ENCODE peak calls at places on chromosomes 7 and 10, in eight cellular contexts. M is breast epithelium, X is hepatocyte, F is HepG2, D is fibroblast of lung, L is lower lobe of right lung, E is uterus, O is aorta. K is an unnamed sample.

GRCh38 chr10:84987039-84987438 is 658.6 kb downstream of the CCSER2 start:
- DNase-seq in M (no peak), X (no peak), F (no peak), D (no peak), L (no peak), E (no peak), O (no peak), K (no peak)

GRCh38 chr10:119715628-119716505 is 10.0 kb upstream of the INPP5F start:
- DNase-seq in M (no peak), X (no peak), F (peak), D (peak), L (no peak), E (no peak), O (no peak), K (no peak)

GRCh38 chr7:97149843-97150242 is 32.3 kb downstream of the SDHAF3 start:
- DNase-seq in M (no peak), X (no peak), F (no peak), D (no peak), L (no peak), E (no peak), O (no peak), K (no peak)

GRCh38 chr10:79939969-79940368 is 8.9 kb downstream of the SFTPD start:
- DNase-seq in M (no peak), X (no peak), F (no peak), D (no peak), L (no peak), E (no peak), O (no peak), K (no peak)

GRCh38 chr10:25453619-25454018 is 278.8 kb downstream of the GPR158 start:
- DNase-seq in M (no peak), X (no peak), F (no peak), D (no peak), L (no peak), E (no peak), O (no peak), K (no peak)

GRCh38 chr10:50625663-50626062 is 1.9 kb upstream of the SGMS1 start:
- DNase-seq in M (no peak), X (peak), F (no peak), D (peak), L (no peak), E (no peak), O (no peak), K (no peak)

GRCh38 chr10:72170263-72170662 is 45.5 kb upstream of the ANAPC16 start:
- DNase-seq in M (peak), X (peak), F (peak), D (no peak), L (peak), E (no peak), O (no peak), K (no peak)

GRCh38 chr7:103395071-103395470 is 47.6 kb downstream of the PSMC2 start:
- DNase-seq in M (no peak), X (no peak), F (no peak), D (no peak), L (no peak), E (no peak), O (no peak), K (no peak)

GRCh38 chr7:44466300-44467216 is 23.9 kb downstream of the NUDCD3 start:
- DNase-seq in M (no peak), X (no peak), F (no peak), D (peak), L (no peak), E (no peak), O (no peak), K (no peak)

GRCh38 chr7:1851731-1852531 is 181.9 kb downstream of the ELFN1 start:
- DNase-seq in M (no peak), X (no peak), F (no peak), D (no peak), L (peak), E (no peak), O (peak), K (no peak)

GRCh38 chr10:128887856-128888255 is 579.2 kb upstream of the MGMT start:
- DNase-seq in M (no peak), X (no peak), F (no peak), D (no peak), L (no peak), E (no peak), O (no peak), K (no peak)

GRCh38 chr7:48351893-48352292 is 180.6 kb downstream of the ABCA13 start:
- DNase-seq in M (no peak), X (no peak), F (no peak), D (no peak), L (no peak), E (no peak), O (no peak), K (no peak)

GRCh38 chr10:7561216-7561893 is 105.4 kb downstream of the ITIH5 start:
- DNase-seq in M (peak), X (peak), F (peak), D (peak), L (peak), E (peak), O (peak), K (no peak)

GRCh38 chr10:3668276-3668960 is 116.6 kb downstream of the KLF6 start:
- DNase-seq in M (peak), X (peak), F (peak), D (peak), L (peak), E (peak), O (no peak), K (no peak)

GRCh38 chr10:61793760-61794713 is 107.5 kb upstream of the ARID5B start:
- DNase-seq in M (no peak), X (no peak), F (no peak), D (peak), L (no peak), E (no peak), O (no peak), K (no peak)

GRCh38 chr10:44576715-44577191 is 191.9 kb upstream of the CXCL12 start:
- DNase-seq in M (peak), X (no peak), F (no peak), D (peak), L (no peak), E (no peak), O (no peak), K (no peak)

GRCh38 chr7:155797262-155798250 is 14.7 kb downstream of the SHH start:
- DNase-seq in M (no peak), X (no peak), F (no peak), D (no peak), L (no peak), E (no peak), O (peak), K (no peak)

GRCh38 chr10:96319754-96320514 is 15.7 kb downstream of the DNTT start:
- DNase-seq in M (no peak), X (no peak), F (no peak), D (no peak), L (no peak), E (no peak), O (no peak), K (no peak)

GRCh38 chr10:57202356-57202755 is 841.3 kb upstream of the ZWINT start:
- DNase-seq in M (no peak), X (no peak), F (no peak), D (no peak), L (no peak), E (no peak), O (no peak), K (no peak)

GRCh38 chr7:134691820-134692705 is 45.4 kb downstream of the BPGM start:
- DNase-seq in M (peak), X (peak), F (no peak), D (no peak), L (no peak), E (peak), O (peak), K (no peak)

GRCh38 chr7:1188720-1189294 is 28.8 kb upstream of the ZFAND2A start:
- DNase-seq in M (no peak), X (no peak), F (no peak), D (no peak), L (no peak), E (no peak), O (no peak), K (no peak)

GRCh38 chr10:132589015-132589414 is 51.4 kb downstream of the INPP5A start:
- DNase-seq in M (no peak), X (no peak), F (no peak), D (no peak), L (no peak), E (no peak), O (peak), K (no peak)

GRCh38 chr7:140316165-140316661 is 82.1 kb downstream of the SLC37A3 start:
- DNase-seq in M (peak), X (peak), F (no peak), D (peak), L (peak), E (peak), O (peak), K (peak)

GRCh38 chr7:113867325-113867724 is 51.5 kb downstream of the PPP1R3A start:
- DNase-seq in M (no peak), X (no peak), F (no peak), D (no peak), L (no peak), E (no peak), O (no peak), K (no peak)

GRCh38 chr10:127012769-127013152 is 107.5 kb downstream of the DOCK1 start:
- DNase-seq in M (peak), X (peak), F (no peak), D (peak), L (peak), E (no peak), O (peak), K (peak)

GRCh38 chr7:122268101-122268500 is 36.4 kb downstream of the FEZF1 start:
- DNase-seq in M (no peak), X (no peak), F (no peak), D (no peak), L (no peak), E (no peak), O (no peak), K (no peak)

GRCh38 chr7:116271980-116272886 is 61.9 kb downstream of the TES start:
- DNase-seq in M (no peak), X (peak), F (no peak), D (peak), L (no peak), E (peak), O (peak), K (no peak)

GRCh38 chr7:134605978-134606923 is 40.4 kb upstream of the BPGM start:
- DNase-seq in M (peak), X (peak), F (peak), D (peak), L (peak), E (peak), O (peak), K (no peak)

GRCh38 chr7:147722119-147722518 is 868.4 kb upstream of the C7orf33 start:
- DNase-seq in M (no peak), X (no peak), F (no peak), D (no peak), L (no peak), E (no peak), O (no peak), K (no peak)

GRCh38 chr7:49597805-49598204 is 175.6 kb upstream of the VWC2 start:
- DNase-seq in M (no peak), X (no peak), F (no peak), D (no peak), L (no peak), E (no peak), O (no peak), K (no peak)

GRCh38 chr7:24119852-24120251 is 164.1 kb upstream of the NPY start:
- DNase-seq in M (no peak), X (no peak), F (no peak), D (no peak), L (no peak), E (no peak), O (no peak), K (no peak)

GRCh38 chr7:149280151-149280550 is 18.2 kb downstream of the ZNF783 start:
- DNase-seq in M (no peak), X (no peak), F (no peak), D (no peak), L (no peak), E (no peak), O (no peak), K (no peak)

GRCh38 chr7:142654398-142654797 is 94.9 kb upstream of the PRSS1 start:
- DNase-seq in M (no peak), X (no peak), F (no peak), D (no peak), L (no peak), E (no peak), O (no peak), K (no peak)

GRCh38 chr10:77620731-77621130 is 16.9 kb downstream of the KCNMA1 start:
- DNase-seq in M (no peak), X (no peak), F (no peak), D (no peak), L (no peak), E (no peak), O (no peak), K (no peak)

GRCh38 chr10:22630229-22631174 is 83.9 kb downstream of the PIP4K2A start:
- DNase-seq in M (no peak), X (no peak), F (no peak), D (peak), L (no peak), E (no peak), O (no peak), K (no peak)

DNA sequence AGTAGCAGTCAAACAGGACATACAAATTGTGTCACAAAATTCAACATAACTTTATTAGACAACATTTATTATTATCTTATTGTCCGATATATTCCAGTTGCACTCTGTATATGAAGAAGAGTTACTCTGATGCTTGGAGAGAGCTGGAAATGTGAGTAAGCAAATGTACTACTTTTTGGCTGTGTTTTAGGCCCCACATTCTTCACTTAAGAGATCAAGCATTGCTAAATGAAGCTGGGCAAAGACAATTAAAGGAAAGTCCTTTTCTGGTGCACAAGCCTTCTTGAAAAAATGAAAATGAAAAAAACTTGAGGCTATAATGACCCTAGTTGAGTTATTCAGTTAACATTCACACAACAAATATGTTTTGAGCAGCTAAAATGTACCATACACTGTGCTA is 26.1 kb downstream of the MYPN start:
- DNase-seq in M (no peak), X (no peak), F (no peak), D (peak), L (no peak), E (no peak), O (no peak), K (no peak)
- H3K27ac ChIP-seq in M (no peak), X (peak), F (no peak), D (peak), L (no peak), E (peak), O (peak), K (no peak)

GRCh38 chr10:34548466-34548865 is 266.6 kb downstream of the PARD3 start:
- DNase-seq in M (no peak), X (no peak), F (no peak), D (no peak), L (no peak), E (no peak), O (no peak), K (no peak)

GRCh38 chr10:34547283-34547682 is 267.8 kb downstream of the PARD3 start:
- DNase-seq in M (no peak), X (no peak), F (no peak), D (peak), L (no peak), E (no peak), O (no peak), K (no peak)

GRCh38 chr10:34549953-34550352 is 265.1 kb downstream of the PARD3 start:
- DNase-seq in M (no peak), X (no peak), F (no peak), D (no peak), L (no peak), E (no peak), O (no peak), K (no peak)

GRCh38 chr10:34547695-34548094 is 267.4 kb downstream of the PARD3 start:
- DNase-seq in M (no peak), X (no peak), F (no peak), D (no peak), L (no peak), E (no peak), O (no peak), K (no peak)

GRCh38 chr10:34549001-34549400 is 266.1 kb downstream of the PARD3 start:
- DNase-seq in M (no peak), X (no peak), F (no peak), D (peak), L (no peak), E (no peak), O (no peak), K (no peak)
- H3K27ac ChIP-seq in M (no peak), X (no peak), F (no peak), D (no peak), L (no peak), E (no peak), O (no peak), K (no peak)

GRCh38 chr10:10792681-10793080 is 225.0 kb upstream of the CELF2 start:
- DNase-seq in M (no peak), X (peak), F (no peak), D (peak), L (no peak), E (no peak), O (no peak), K (no peak)
- H3K27ac ChIP-seq in M (no peak), X (peak), F (no peak), D (peak), L (peak), E (no peak), O (no peak), K (no peak)

DNA sequence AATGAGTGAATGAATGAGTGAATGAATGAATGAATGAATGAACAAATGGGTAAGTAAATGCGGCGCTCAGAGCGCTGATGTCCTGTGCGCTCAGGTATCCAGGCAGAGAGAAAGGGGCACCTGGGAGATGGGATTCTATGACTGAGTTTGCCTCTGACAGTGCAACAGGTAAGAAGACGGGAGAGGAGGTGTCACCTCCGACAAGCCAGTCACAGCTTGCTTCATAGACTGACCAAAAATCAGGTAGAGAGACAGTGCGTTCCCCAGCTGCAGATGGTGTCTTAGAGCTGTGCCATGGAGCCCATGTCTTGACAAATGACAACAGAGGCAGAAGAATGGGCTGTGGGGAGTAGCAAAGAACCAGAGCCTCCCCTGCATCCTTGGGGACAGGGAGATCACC is 327.3 kb downstream of the FGFR2 start:
- DNase-seq in M (no peak), X (no peak), F (no peak), D (no peak), L (no peak), E (no peak), O (no peak), K (no peak)
- H3K27ac ChIP-seq in M (no peak), X (no peak), F (no peak), D (no peak), L (no peak), E (no peak), O (no peak), K (no peak)

GRCh38 chr10:70490142-70490541 is 11.6 kb downstream of the PALD1 start:
- DNase-seq in M (no peak), X (no peak), F (no peak), D (no peak), L (no peak), E (no peak), O (no peak), K (no peak)
- H3K27ac ChIP-seq in M (no peak), X (no peak), F (no peak), D (no peak), L (no peak), E (no peak), O (no peak), K (no peak)

GRCh38 chr10:60350400-60350799 is 39.3 kb downstream of the ANK3 start:
- DNase-seq in M (no peak), X (no peak), F (no peak), D (peak), L (no peak), E (no peak), O (no peak), K (no peak)
- H3K27ac ChIP-seq in M (no peak), X (peak), F (no peak), D (no peak), L (no peak), E (no peak), O (no peak), K (peak)

GRCh38 chr7:43136064-43136463 is 23.6 kb downstream of the HECW1 start:
- DNase-seq in M (no peak), X (no peak), F (no peak), D (no peak), L (no peak), E (no peak), O (no peak), K (no peak)

GRCh38 chr7:43138710-43139601 is 26.5 kb downstream of the HECW1 start:
- DNase-seq in M (no peak), X (no peak), F (no peak), D (peak), L (no peak), E (no peak), O (no peak), K (no peak)

GRCh38 chr7:43135129-43135528 is 22.7 kb downstream of the HECW1 start:
- DNase-seq in M (no peak), X (no peak), F (no peak), D (no peak), L (no peak), E (no peak), O (no peak), K (peak)

GRCh38 chr7:43140186-43140585 is 27.7 kb downstream of the HECW1 start:
- DNase-seq in M (no peak), X (no peak), F (no peak), D (no peak), L (no peak), E (no peak), O (no peak), K (no peak)

DNA sequence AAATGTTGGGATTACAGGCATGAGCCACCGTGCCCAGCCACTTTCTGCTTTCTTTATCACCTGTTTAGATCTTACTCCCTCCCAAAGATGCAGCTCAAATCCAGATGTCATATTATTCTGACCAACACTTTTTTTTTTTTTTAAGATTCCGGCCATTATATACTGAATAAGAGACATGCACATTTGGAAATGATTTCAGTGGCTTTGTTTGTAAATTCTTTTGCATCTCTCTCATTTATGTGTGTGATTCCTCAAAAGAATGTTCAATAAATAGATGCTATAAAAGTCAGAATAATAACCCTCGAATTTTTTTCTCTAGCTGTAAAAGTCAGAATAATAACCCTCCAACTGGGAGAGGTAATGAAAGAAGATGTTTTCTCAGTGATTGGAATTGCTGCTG is 25.4 kb downstream of the HECW1 start:
- DNase-seq in M (no peak), X (no peak), F (no peak), D (no peak), L (no peak), E (no peak), O (no peak), K (no peak)
- H3K27ac ChIP-seq in M (no peak), X (peak), F (no peak), D (no peak), L (no peak), E (no peak), O (no peak), K (no peak)